ENCODE peak calls at places on chromosomes 2 and 18, in six cellular contexts. R is GM12878, A is K562, V is SK-N-SH, M is HepG2, X is A549. D is an unnamed sample.

GRCh38 chr2:5696741-5697521 is 4.7 kb downstream of the SOX11 start:
- DNase-seq in R (no peak), A (no peak), V (peak), M (no peak), X (no peak), D (peak)

GRCh38 chr2:66456183-66457041 is 21.5 kb downstream of the MEIS1 start:
- DNase-seq in R (no peak), A (no peak), V (no peak), M (no peak), X (no peak), D (no peak)

GRCh38 chr18:28735731-28736130 is 558.8 kb upstream of the CDH2 start:
- DNase-seq in R (no peak), A (no peak), V (peak), M (no peak), X (no peak), D (peak)

GRCh38 chr2:45237850-45238542 is 228.7 kb upstream of the SIX2 start:
- DNase-seq in R (no peak), A (no peak), V (no peak), M (peak), X (peak), D (peak)

GRCh38 chr18:45348974-45349373 is 266.3 kb upstream of the SLC14A2 start:
- DNase-seq in R (no peak), A (no peak), V (no peak), M (no peak), X (no peak), D (no peak)

GRCh38 chr2:208489687-208490086 is 83.1 kb downstream of the PTH2R start:
- DNase-seq in R (no peak), A (peak), V (no peak), M (no peak), X (no peak), D (no peak)

GRCh38 chr2:21331625-21332370 is 208.0 kb downstream of the TDRD15 start:
- DNase-seq in R (no peak), A (no peak), V (no peak), M (no peak), X (no peak), D (no peak)

GRCh38 chr2:104897515-104898184 is 43.7 kb downstream of the POU3F3 start:
- DNase-seq in R (no peak), A (no peak), V (no peak), M (no peak), X (no peak), D (peak)

GRCh38 chr2:113977060-113977659 is 87.3 kb downstream of the ACTR3 start:
- DNase-seq in R (no peak), A (no peak), V (no peak), M (no peak), X (no peak), D (peak)

GRCh38 chr2:242098445-242099128 is 229.1 kb downstream of the RTP5 start:
- DNase-seq in R (peak), A (peak), V (no peak), M (no peak), X (no peak), D (peak)

GRCh38 chr2:239152916-239153305 is 247.9 kb downstream of the HDAC4 start:
- DNase-seq in R (no peak), A (no peak), V (no peak), M (no peak), X (no peak), D (no peak)

GRCh38 chr2:203669820-203670219 is 36.6 kb upstream of the CD28 start:
- DNase-seq in R (no peak), A (no peak), V (no peak), M (no peak), X (no peak), D (peak)

GRCh38 chr18:11714244-11714918 is 25.3 kb downstream of the GNAL start:
- DNase-seq in R (no peak), A (no peak), V (no peak), M (no peak), X (no peak), D (no peak)

GRCh38 chr2:219269362-219270054 is 9.7 kb upstream of the DNAJB2 start:
- DNase-seq in R (no peak), A (no peak), V (peak), M (peak), X (no peak), D (no peak)

GRCh38 chr2:201255468-201255867 is 4.9 kb upstream of the CASP8 start:
- DNase-seq in R (no peak), A (no peak), V (no peak), M (no peak), X (no peak), D (no peak)

GRCh38 chr2:20106746-20107145 is 55.3 kb upstream of the LAPTM4A start:
- DNase-seq in R (no peak), A (no peak), V (no peak), M (no peak), X (no peak), D (no peak)

GRCh38 chr2:203800783-203801182 is 66.8 kb upstream of the CTLA4 start:
- DNase-seq in R (no peak), A (no peak), V (no peak), M (no peak), X (no peak), D (no peak)

GRCh38 chr2:236694125-236694888 is 124.7 kb downstream of the ACKR3 start:
- DNase-seq in R (no peak), A (no peak), V (no peak), M (no peak), X (no peak), D (no peak)

GRCh38 chr18:48795696-48796095 is 155.1 kb downstream of the SMAD7 start:
- DNase-seq in R (no peak), A (no peak), V (no peak), M (no peak), X (no peak), D (no peak)

GRCh38 chr2:210655229-210655628 is 98.8 kb downstream of the CPS1 start:
- DNase-seq in R (no peak), A (no peak), V (no peak), M (no peak), X (no peak), D (peak)

GRCh38 chr2:239463541-239464165 is 62.8 kb upstream of the HDAC4 start:
- DNase-seq in R (no peak), A (no peak), V (no peak), M (no peak), X (no peak), D (no peak)

GRCh38 chr18:21458322-21458721 is 142.2 kb downstream of the ESCO1 start:
- DNase-seq in R (no peak), A (no peak), V (no peak), M (no peak), X (no peak), D (no peak)

GRCh38 chr18:74493689-74494088 is 2.5 kb upstream of the CNDP2 start:
- DNase-seq in R (no peak), A (no peak), V (no peak), M (peak), X (peak), D (peak)

GRCh38 chr2:38522754-38523349 is 79.9 kb downstream of the HNRNPLL start:
- DNase-seq in R (no peak), A (no peak), V (no peak), M (no peak), X (no peak), D (no peak)

GRCh38 chr2:232891621-232892071 is 21.6 kb downstream of the SNORC start:
- DNase-seq in R (no peak), A (no peak), V (no peak), M (no peak), X (no peak), D (peak)

GRCh38 chr2:178194600-178195389 is 483 bp downstream of the OSBPL6 start:
- DNase-seq in R (no peak), A (peak), V (peak), M (no peak), X (no peak), D (peak)

GRCh38 chr2:182586426-182586825 is 129.6 kb upstream of the DNAJC10 start:
- DNase-seq in R (no peak), A (no peak), V (no peak), M (no peak), X (no peak), D (no peak)

GRCh38 chr2:124985210-124985760 is 960.2 kb downstream of the CNTNAP5 start:
- DNase-seq in R (no peak), A (no peak), V (no peak), M (no peak), X (no peak), D (no peak)

GRCh38 chr2:225766431-225766830 is 366.9 kb downstream of the NYAP2 start:
- DNase-seq in R (no peak), A (no peak), V (no peak), M (no peak), X (no peak), D (peak)

GRCh38 chr18:70279470-70279869 is 9.4 kb upstream of the SOCS6 start:
- DNase-seq in R (no peak), A (no peak), V (no peak), M (no peak), X (no peak), D (peak)

GRCh38 chr2:189022002-189022401 is 47.8 kb downstream of the COL3A1 start:
- DNase-seq in R (no peak), A (no peak), V (peak), M (no peak), X (no peak), D (peak)

GRCh38 chr2:206558492-206558891 is 83.8 kb upstream of the FAM237A start:
- DNase-seq in R (no peak), A (no peak), V (no peak), M (no peak), X (no peak), D (peak)

GRCh38 chr18:49690307-49690706 is 123.0 kb downstream of the ACAA2 start:
- DNase-seq in R (no peak), A (no peak), V (no peak), M (no peak), X (no peak), D (peak)

GRCh38 chr2:104862061-104862941 is 8.4 kb downstream of the POU3F3 start:
- DNase-seq in R (no peak), A (no peak), V (peak), M (no peak), X (no peak), D (no peak)

GRCh38 chr2:23814963-23815362 is 112.0 kb downstream of the ATAD2B start:
- DNase-seq in R (no peak), A (no peak), V (no peak), M (no peak), X (no peak), D (no peak)

GRCh38 chr2:86700705-86701104 is 19.4 kb upstream of the RMND5A start:
- DNase-seq in R (no peak), A (no peak), V (no peak), M (no peak), X (no peak), D (peak)

GRCh38 chr18:9081940-9082339 is 20.6 kb upstream of the NDUFV2 start:
- DNase-seq in R (no peak), A (no peak), V (no peak), M (no peak), X (no peak), D (no peak)
- TF ChIP-seq SMC3 in R (no peak), A (no peak), V (no peak), M (no peak), X (no peak), D (no peak)

GRCh38 chr18:63969965-63970802 is at the start of gene SERPINB8:
- DNase-seq in R (no peak), A (peak), V (peak), M (peak), X (peak), D (peak)

GRCh38 chr18:63971320-63972071 is 1.6 kb downstream of the SERPINB8 start:
- DNase-seq in R (no peak), A (no peak), V (no peak), M (no peak), X (no peak), D (no peak)

GRCh38 chr18:63975632-63976031 is 5.8 kb downstream of the SERPINB8 start:
- DNase-seq in R (no peak), A (no peak), V (no peak), M (no peak), X (no peak), D (no peak)

GRCh38 chr18:63974991-63975390 is 5.1 kb downstream of the SERPINB8 start:
- DNase-seq in R (no peak), A (no peak), V (no peak), M (peak), X (no peak), D (peak)

DNA sequence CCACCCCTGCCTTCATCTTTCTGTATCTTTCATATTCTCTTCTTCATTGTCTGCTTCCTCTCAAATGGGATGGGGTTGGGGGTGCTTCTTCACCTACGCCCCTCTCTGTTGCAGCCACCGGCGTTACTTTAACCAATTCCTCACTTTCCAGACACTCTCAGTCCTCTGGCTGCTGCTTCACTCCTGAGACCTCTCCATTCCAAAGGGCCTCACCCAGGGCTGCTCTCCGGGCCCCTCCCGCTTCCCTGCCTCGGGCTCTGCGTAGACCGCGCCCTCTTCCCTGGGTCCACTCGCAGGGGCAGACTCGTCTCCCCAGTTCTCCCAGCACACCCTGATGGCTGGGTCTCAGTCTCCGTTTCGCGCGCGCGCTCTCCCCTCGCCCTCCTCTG is 916 bp downstream of the SERPINB8 start:
- DNase-seq in R (no peak), A (no peak), V (no peak), M (no peak), X (no peak), D (peak)
- TF ChIP-seq SMC3 in R (no peak), A (no peak), V (no peak), M (no peak), X (no peak), D (no peak)

GRCh38 chr2:95348609-95349567 is 51.7 kb downstream of the KCNIP3 start:
- DNase-seq in R (no peak), A (no peak), V (no peak), M (no peak), X (no peak), D (peak)

GRCh38 chr2:95345415-95346235 is 48.5 kb downstream of the KCNIP3 start:
- DNase-seq in R (no peak), A (peak), V (peak), M (peak), X (peak), D (peak)

GRCh38 chr2:95347681-95348608 is 50.8 kb downstream of the KCNIP3 start:
- DNase-seq in R (no peak), A (no peak), V (no peak), M (no peak), X (no peak), D (no peak)

GRCh38 chr2:95346236-95346737 is 49.1 kb downstream of the KCNIP3 start:
- DNase-seq in R (no peak), A (peak), V (peak), M (no peak), X (peak), D (peak)

DNA sequence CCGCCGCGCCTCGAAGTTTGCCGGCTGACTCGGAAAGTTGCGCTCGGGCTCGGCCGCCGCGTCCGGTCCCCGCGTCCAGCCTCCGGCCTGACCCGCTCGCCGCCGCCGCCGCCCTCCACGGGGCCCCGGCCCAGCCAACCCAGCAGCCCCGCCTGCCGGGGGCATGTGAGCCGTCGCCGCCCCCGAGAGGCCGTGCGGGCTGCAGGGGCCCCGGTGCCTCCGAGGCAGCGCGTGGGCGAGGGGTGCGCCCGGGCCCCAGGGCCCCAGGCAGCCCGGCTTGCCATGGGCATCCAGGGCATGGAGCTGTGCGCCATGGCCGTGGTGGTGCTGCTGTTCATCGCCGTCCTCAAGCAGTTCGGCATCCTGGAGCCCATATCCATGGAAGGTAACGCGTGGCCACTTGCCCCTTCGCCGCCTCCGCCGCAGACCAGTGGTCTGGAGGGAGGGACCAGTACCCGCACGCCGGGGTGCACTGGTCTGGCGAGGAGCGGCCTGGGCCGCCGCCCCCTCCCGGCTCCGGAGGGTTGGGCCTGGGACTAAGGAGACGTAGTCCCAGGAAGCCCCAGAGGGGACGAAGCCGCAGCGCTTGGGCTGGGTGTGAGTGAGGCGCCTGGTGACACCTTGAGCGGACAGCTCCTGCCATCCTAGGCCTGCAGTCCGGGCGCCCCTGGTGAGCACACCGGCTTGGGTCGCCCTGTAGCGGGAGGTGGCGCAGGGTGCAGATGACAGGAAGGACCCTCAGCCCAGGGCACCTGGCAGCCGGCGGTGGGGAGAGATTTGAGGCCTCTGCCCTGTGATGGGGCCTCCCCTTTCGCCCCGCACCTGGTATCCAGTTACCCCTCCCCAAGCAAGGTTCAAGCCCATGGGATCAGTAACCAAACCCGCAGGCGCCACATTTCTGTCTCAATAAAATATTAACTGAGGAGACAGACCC is 49.9 kb downstream of the KCNIP3 start:
- DNase-seq in R (no peak), A (peak), V (peak), M (no peak), X (peak), D (no peak)
- TF ChIP-seq SMC3 in R (no peak), A (no peak), V (no peak), M (no peak), X (no peak), D (no peak)

GRCh38 chr2:237967463-237967871 is 653 bp downstream of the UBE2F start:
- DNase-seq in R (no peak), A (peak), V (peak), M (no peak), X (peak), D (no peak)
- TF ChIP-seq SMC3 in R (no peak), A (no peak), V (no peak), M (no peak), X (no peak), D (no peak)

DNA sequence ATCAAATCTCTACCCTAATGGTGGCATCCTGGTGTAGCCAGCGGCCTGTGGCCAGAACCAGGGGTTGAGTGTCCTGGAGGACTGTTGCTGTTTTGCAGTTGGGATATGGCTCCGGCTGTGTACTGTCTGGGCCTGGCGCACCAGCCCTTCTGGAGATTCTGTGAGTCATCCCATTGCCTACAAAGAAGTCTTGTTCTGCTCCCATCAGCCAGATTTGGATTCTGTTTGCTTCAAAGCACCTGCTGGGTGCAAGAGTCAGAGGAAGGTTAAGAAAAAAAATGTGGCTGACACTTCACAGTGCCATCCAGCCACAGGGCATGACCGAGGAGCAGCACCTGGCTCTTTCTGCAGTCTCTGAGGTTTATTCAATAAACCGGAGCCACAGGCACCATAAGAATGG is 41.0 kb upstream of the ASAP2 start:
- DNase-seq in R (no peak), A (no peak), V (no peak), M (peak), X (no peak), D (peak)
- TF ChIP-seq SMC3 in R (no peak), A (no peak), V (no peak), M (no peak), X (no peak), D (no peak)

GRCh38 chr2:229714080-229714735 is at the start of gene DNER:
- DNase-seq in R (no peak), A (peak), V (peak), M (no peak), X (peak), D (no peak)
- TF ChIP-seq SMC3 in R (no peak), A (no peak), V (no peak), M (no peak), X (no peak), D (no peak)

DNA sequence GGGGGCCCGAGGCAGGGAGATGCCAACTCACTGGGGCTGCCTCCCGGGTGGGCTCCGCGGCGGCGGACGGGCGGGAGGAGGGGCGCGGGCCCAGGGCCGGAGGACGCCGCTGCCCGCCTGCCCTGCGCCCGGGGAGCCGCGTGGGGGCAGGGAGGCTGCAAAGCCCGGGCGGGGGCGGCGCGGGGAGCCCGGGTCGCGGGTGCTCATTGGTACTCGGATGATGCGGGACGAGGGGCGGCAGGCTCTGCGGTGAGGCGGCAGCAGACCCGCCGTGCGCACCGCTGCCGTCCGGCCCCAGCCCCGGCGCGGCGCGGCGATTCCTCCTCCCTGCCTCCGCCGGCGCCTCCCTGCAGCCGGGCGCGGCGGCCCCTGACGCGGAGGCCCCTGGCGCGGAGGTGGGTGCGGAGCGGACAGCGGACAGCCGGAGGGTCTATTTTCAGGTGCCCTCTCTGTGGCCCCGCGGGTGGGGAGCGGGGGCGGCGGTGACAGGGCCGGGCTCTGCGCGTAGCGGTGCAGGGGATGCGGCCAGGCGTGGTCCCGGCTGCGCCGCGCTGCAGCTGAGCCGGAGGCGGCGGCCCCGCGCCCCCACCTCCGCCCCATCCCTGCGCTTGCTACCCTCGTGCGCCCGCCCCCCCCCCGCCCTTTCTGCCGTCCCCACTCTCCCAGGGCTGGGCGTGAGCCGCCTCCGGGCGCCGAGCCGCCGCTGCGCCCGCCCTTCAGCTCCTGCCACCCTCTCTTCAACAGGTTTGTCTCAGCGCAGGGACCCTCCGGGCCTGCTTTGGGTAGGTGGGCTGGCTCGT is 599 bp downstream of the SPTBN1 start:
- DNase-seq in R (no peak), A (peak), V (peak), M (peak), X (peak), D (peak)
- TF ChIP-seq SMC3 in R (no peak), A (no peak), V (no peak), M (no peak), X (no peak), D (no peak)

GRCh38 chr2:216791303-216791702 is 68.6 kb downstream of the TNP1 start:
- DNase-seq in R (no peak), A (no peak), V (no peak), M (no peak), X (no peak), D (no peak)

GRCh38 chr2:216796096-216796840 is 63.6 kb downstream of the TNP1 start:
- DNase-seq in R (no peak), A (no peak), V (no peak), M (no peak), X (no peak), D (no peak)

GRCh38 chr2:216789088-216789487 is 70.8 kb downstream of the TNP1 start:
- DNase-seq in R (no peak), A (no peak), V (no peak), M (no peak), X (no peak), D (no peak)

GRCh38 chr2:216792222-216793001 is 67.5 kb downstream of the TNP1 start:
- DNase-seq in R (no peak), A (no peak), V (peak), M (no peak), X (no peak), D (peak)

GRCh38 chr2:216793386-216793785 is 66.5 kb downstream of the TNP1 start:
- DNase-seq in R (no peak), A (no peak), V (peak), M (no peak), X (no peak), D (no peak)
- TF ChIP-seq SMC3 in R (no peak), A (no peak), V (no peak), M (no peak), X (no peak), D (no peak)